ENCODE peak calls at places on chromosomes 5 and 9, in eight cellular contexts. S is naive thymus-derived CD4-positive, alpha-beta T cell; F is cardiac fibroblast; H is GM12865; W is fibroblast of villous mesenchyme; L is mammary epithelial cell; Q is neural progenitor cell; J is ovary. A is an unnamed sample.

GRCh38 chr5:160694896-160695295 is 157.1 kb downstream of the ATP10B start:
- DNase-seq in S (no peak), Q (no peak), L (no peak), J (no peak), H (no peak), W (no peak), F (no peak), A (no peak)

GRCh38 chr5:132271251-132272246 is 14.1 kb downstream of the PDLIM4 start:
- DNase-seq in H (peak), J (no peak), W (no peak), L (no peak), S (no peak), F (no peak), Q (no peak), A (no peak)

GRCh38 chr9:79581388-79581787 is 9.6 kb downstream of the TLE4 start:
- DNase-seq in L (peak), F (peak), Q (no peak), W (peak), H (no peak), S (no peak), J (no peak), A (peak)

GRCh38 chr5:52725065-52725746 is 62.5 kb upstream of the ITGA1 start:
- DNase-seq in Q (no peak), H (peak), W (peak), L (peak), F (peak), J (no peak), S (no peak), A (peak)

GRCh38 chr9:136077491-136077890 is 17.6 kb downstream of the NACC2 start:
- DNase-seq in F (no peak), W (no peak), J (no peak), L (no peak), H (no peak), S (no peak), Q (no peak), A (no peak)

GRCh38 chr9:123033864-123034598 is 564 bp downstream of the GPR21 start:
- DNase-seq in F (peak), W (peak), J (no peak), Q (no peak), L (no peak), S (no peak), H (no peak), A (no peak)

GRCh38 chr5:62354028-62354874 is 48.2 kb downstream of the KIF2A start:
- DNase-seq in H (peak), L (peak), Q (peak), W (peak), S (no peak), F (peak), J (no peak), A (peak)

GRCh38 chr9:36913393-36914211 is 120.5 kb downstream of the PAX5 start:
- DNase-seq in W (no peak), F (no peak), H (no peak), J (no peak), Q (no peak), L (no peak), S (no peak), A (no peak)

GRCh38 chr9:128142061-128142460 is 7.2 kb upstream of the LCN2 start:
- DNase-seq in Q (no peak), H (no peak), J (no peak), F (no peak), L (no peak), W (no peak), S (no peak), A (no peak)

GRCh38 chr9:137295313-137296213 is 6.5 kb downstream of the NRARP start:
- DNase-seq in Q (peak), L (no peak), W (no peak), F (no peak), H (peak), S (peak), J (no peak), A (no peak)

GRCh38 chr9:136289651-136290507 is 14.0 kb downstream of the CCDC187 start:
- DNase-seq in F (no peak), J (no peak), W (no peak), L (no peak), S (no peak), H (no peak), Q (no peak), A (no peak)

GRCh38 chr9:70049672-70050271 is 6.1 kb downstream of the MAMDC2 start:
- DNase-seq in H (no peak), Q (no peak), W (peak), S (no peak), F (peak), L (no peak), J (peak), A (peak)

GRCh38 chr5:88979244-88979643 is 96.3 kb upstream of the MEF2C start:
- DNase-seq in Q (no peak), W (no peak), L (peak), J (no peak), F (peak), S (no peak), H (peak), A (peak)
- H3K4me3 ChIP-seq in Q (no peak), W (no peak), L (no peak), J (no peak), F (no peak), S (no peak), H (no peak), A (no peak)

GRCh38 chr9:33209394-33209793 is 30.6 kb upstream of the SPINK4 start:
- DNase-seq in W (no peak), F (no peak), J (no peak), Q (no peak), H (no peak), S (no peak), L (no peak), A (no peak)
- H3K4me3 ChIP-seq in W (no peak), F (no peak), J (no peak), Q (no peak), H (no peak), S (no peak), L (no peak), A (no peak)

DNA sequence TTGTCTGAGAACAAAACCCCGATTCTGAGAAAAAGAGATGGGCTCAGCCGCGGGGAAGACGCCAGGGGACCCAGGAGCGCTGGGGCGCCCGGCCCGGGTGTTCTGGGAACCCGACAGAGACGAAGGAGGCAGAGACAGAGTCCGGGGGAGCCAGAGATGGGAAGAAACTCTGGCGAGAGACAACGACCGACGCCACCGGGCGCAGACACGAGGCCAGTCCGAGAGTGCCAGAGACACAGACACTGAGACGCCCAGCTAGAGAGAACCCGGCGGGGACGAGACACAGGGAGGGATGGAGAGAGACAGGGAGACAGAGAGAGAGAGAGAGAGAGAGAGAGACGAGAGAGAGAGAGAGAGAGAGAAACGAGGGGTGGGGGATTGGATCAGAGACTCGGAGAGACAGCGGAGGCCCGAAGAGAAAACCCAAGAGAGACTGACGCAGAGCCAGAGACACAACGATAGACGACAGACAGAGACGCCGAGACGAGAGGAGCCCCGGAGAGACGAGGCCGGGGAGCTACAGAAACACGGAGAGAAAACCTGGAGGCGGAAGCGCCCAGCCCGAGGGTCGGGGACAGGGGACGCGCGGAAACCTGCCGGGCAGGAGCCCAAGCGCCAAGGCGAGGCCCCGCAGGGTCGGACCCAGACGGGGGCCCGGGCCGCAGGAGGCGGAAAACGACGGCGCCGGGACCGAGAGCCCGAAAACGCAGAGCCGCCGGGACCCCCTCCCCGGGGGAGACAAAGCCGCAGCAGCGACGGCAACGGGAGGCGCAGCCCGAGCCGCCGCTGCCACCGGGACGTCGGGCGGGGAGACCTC is 3.3 kb downstream of the NR5A1 start:
- DNase-seq in W (no peak), S (no peak), H (no peak), J (peak), L (peak), F (no peak), Q (no peak), A (peak)
- H3K4me3 ChIP-seq in W (no peak), S (no peak), H (no peak), J (peak), L (no peak), F (no peak), Q (peak), A (no peak)

DNA sequence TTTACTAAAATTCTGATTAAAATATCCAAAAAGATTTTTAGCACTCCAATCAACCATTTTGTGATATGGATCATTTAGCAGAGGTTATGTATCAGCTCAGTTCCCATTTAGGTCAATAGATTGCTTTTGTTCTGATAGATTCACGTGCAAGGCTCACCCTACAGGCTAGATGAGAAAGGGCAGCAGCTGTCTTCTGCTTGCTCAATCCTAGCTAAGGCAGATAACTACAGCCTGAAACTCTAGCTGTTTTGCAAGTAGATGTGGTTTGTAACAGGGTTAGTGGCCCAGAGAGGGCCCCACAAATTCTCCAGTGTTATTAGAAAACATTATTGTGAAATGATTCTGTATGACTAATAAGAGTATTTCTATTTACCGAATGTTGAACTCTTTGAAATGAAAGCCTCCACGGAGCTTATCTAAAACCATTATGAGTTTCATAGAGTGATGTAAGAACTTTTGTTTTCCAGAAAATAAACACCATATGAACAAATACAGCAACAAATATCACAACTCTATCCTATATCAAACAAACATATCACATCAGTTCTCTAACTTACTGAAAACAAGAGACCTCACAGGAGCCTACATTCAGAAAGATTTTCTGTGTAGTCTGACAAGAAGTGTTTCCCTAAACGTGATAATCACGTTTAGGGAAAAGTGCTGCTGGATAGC is 841.9 kb upstream of the ACO1 start:
- DNase-seq in S (no peak), W (peak), Q (peak), F (peak), H (peak), L (peak), J (peak), A (peak)
- H3K4me3 ChIP-seq in S (no peak), W (no peak), Q (no peak), F (no peak), H (peak), L (no peak), J (no peak), A (peak)

DNA sequence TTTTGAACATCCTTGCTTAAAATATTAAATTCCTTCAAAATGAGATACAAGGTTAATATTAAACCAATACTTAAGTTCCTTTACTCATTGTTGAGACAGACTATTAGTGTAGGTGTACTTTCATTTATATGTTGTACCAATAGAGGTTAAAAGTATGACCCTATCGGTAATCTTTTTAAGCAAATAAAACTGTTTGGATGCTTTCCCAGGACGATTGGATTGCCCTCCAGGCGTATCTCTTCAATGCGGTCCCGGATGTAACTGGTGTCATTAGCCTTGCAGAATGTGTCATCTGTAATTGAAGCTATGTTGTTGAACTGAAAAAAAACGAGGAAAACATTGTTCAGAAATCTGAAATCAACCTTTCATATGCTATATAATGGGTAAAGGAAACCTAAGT is 18.9 kb downstream of the OGN start:
- DNase-seq in H (no peak), L (peak), S (no peak), W (no peak), J (no peak), Q (no peak), F (no peak), A (no peak)
- H3K4me3 ChIP-seq in H (no peak), L (no peak), S (no peak), W (no peak), J (no peak), Q (no peak), F (no peak), A (no peak)

DNA sequence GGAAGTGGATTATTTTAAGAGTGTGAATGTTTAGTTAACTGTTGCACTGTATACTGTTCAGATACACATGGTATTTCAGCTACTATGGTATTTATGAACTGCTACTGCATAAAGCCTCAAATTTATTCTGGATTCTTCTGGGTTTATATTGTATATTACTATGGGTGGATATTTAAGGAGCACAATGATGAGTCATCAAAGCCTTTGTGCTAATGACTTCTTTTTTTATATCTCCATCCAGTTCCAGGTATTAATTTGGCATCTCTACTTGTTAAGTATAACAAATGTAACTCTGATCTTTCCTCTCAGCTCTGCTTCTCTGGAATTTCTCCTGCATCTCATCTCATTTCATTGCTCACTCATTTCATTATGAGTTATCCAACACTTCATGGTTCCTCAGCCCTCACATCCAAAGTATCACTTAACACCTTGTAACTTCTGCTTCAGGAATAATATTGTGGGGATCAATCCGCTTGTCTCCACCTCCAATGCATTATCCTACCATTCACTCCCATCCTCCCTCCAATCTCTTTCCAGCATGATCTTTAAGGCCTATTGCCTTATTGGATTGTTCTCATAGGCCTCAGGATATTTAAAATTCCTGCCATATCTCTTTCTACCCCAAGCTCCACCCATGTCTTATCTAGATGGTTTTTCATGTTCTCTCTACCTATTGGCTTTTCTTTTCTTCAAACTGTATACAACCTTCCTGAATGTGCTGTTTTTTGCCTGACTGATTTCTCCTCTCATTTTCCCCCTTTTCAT is 7.0 kb downstream of the KDM4C start:
- DNase-seq in S (no peak), L (no peak), Q (no peak), W (no peak), H (no peak), J (no peak), F (peak), A (no peak)
- H3K4me3 ChIP-seq in S (no peak), L (no peak), Q (no peak), W (no peak), H (no peak), J (no peak), F (no peak), A (no peak)

GRCh38 chr9:109098960-109099308 is 20.8 kb downstream of the TMEM245 start:
- DNase-seq in S (no peak), W (no peak), H (no peak), L (no peak), Q (no peak), J (no peak), F (no peak), A (peak)

GRCh38 chr9:109101810-109102209 is 17.9 kb downstream of the TMEM245 start:
- DNase-seq in Q (no peak), F (peak), J (no peak), W (peak), S (no peak), L (peak), H (peak), A (peak)

GRCh38 chr9:109100543-109101201 is 19.1 kb downstream of the TMEM245 start:
- DNase-seq in W (no peak), J (no peak), F (no peak), Q (no peak), H (no peak), L (no peak), S (no peak), A (no peak)

GRCh38 chr9:109098221-109098959 is 21.4 kb downstream of the TMEM245 start:
- DNase-seq in F (peak), S (no peak), W (peak), H (peak), Q (peak), J (peak), L (peak), A (peak)

GRCh38 chr9:109101202-109101595 is 18.5 kb downstream of the TMEM245 start:
- DNase-seq in Q (no peak), W (no peak), S (no peak), L (no peak), H (no peak), F (no peak), J (no peak), A (no peak)
- H3K4me3 ChIP-seq in Q (no peak), W (no peak), S (peak), L (no peak), H (no peak), F (no peak), J (no peak), A (no peak)

DNA sequence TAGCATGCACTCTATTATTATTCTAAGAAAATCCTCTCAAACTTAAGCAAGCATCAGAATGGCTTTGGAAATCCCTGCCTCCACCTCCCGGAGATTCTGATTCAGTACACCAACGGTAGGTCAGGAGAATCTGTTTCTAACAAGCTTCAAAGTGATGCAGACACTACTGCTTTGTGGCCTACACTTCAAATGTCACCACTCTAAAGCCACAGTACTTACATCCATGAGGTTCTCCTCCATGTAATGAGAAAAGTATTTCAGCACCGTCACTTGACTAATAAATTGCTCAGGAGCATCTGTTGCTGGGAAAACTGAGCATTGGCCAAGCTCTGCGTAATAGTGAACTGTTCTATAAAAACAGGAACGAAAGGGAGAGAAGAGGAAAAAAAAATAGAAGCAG is 4.8 kb downstream of the PLK2 start:
- DNase-seq in F (peak), H (no peak), J (no peak), W (no peak), Q (no peak), S (no peak), L (no peak), A (peak)
- H3K4me3 ChIP-seq in F (peak), H (no peak), J (no peak), W (peak), Q (no peak), S (no peak), L (peak), A (peak)

GRCh38 chr5:177270653-177271052 is 32.9 kb downstream of the RAB24 start:
- DNase-seq in F (no peak), J (no peak), W (no peak), Q (no peak), S (no peak), H (no peak), L (no peak), A (no peak)

GRCh38 chr5:177271113-177271512 is 32.4 kb downstream of the RAB24 start:
- DNase-seq in F (peak), Q (no peak), L (no peak), J (no peak), H (no peak), S (no peak), W (no peak), A (no peak)

GRCh38 chr5:177269976-177270375 is 33.5 kb downstream of the RAB24 start:
- DNase-seq in F (no peak), W (no peak), Q (no peak), H (no peak), S (no peak), J (no peak), L (peak), A (no peak)

GRCh38 chr5:177265395-177265794 is 38.1 kb downstream of the RAB24 start:
- DNase-seq in F (no peak), Q (no peak), L (no peak), W (no peak), S (no peak), H (no peak), J (no peak), A (no peak)

DNA sequence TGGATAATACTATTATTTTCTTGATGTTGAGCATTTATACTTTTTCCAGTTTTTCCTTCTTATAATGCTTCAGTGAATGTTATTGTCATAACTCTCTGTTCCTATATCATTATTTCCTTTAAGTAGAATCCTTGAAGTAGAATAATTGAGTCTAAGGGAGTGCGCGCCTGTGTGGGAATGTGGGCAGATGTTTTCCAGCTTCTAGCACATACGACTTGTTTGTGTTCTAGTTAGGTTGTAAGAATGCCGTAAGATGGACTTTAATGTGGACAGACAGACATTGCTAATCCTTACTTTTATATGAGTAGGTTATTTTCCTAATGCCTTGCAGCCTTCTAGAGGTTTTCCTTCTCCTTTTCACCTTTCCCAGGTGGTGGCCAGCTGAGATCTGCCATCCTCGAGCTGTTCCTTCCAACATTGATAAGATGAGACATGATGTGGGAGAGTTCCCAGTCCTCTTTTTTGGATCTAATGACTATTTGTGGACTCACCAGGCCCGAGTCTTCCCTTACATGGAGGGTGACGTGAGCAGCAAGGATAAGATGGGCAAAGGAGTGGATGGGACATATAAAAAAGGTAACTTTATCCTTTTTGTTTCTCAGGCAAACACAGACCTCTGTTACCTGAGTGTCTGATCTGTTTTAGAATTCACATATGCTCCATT is 34.2 kb downstream of the RAB24 start:
- DNase-seq in J (no peak), W (no peak), F (no peak), H (no peak), L (no peak), Q (no peak), S (no peak), A (no peak)
- H3K4me3 ChIP-seq in J (no peak), W (no peak), F (no peak), H (no peak), L (no peak), Q (no peak), S (no peak), A (no peak)